ENCODE peak calls at places on chromosomes 4 and X, in five cellular contexts. L, I, M, W and H are unnamed samples.

GRCh38 chrX:110153900-110154299 is 151.0 kb downstream of the TMEM164 start:
- DNase-seq in W (no peak), M (no peak), L (no peak), I (no peak), H (no peak)

GRCh38 chrX:69229436-69229835 is 64.2 kb upstream of the PJA1 start:
- DNase-seq in W (no peak), I (no peak), L (no peak), M (no peak), H (no peak)

GRCh38 chr4:1693131-1693896 is 9.2 kb upstream of the FAM53A start:
- DNase-seq in I (peak), W (no peak), M (peak), L (peak), H (peak)

GRCh38 chr4:142414336-142414945 is 431.7 kb downstream of the INPP4B start:
- DNase-seq in L (no peak), W (no peak), I (no peak), M (no peak), H (no peak)

GRCh38 chr4:53818112-53818511 is 226.8 kb upstream of the LNX1 start:
- DNase-seq in L (no peak), I (no peak), M (no peak), W (no peak), H (no peak)

GRCh38 chr4:8030121-8030781 is 90.6 kb upstream of the AFAP1 start:
- DNase-seq in L (no peak), M (no peak), I (no peak), W (no peak), H (no peak)

GRCh38 chrX:18099745-18100144 is 120.9 kb downstream of the BEND2 start:
- DNase-seq in M (no peak), L (no peak), W (no peak), I (no peak), H (no peak)

GRCh38 chr4:13601060-13601459 is 26.5 kb downstream of the BOD1L1 start:
- DNase-seq in L (no peak), I (no peak), M (no peak), W (no peak), H (no peak)

GRCh38 chrX:139298437-139298836 is 232.1 kb upstream of the F9 start:
- DNase-seq in M (no peak), W (no peak), I (no peak), L (no peak), H (no peak)

GRCh38 chr4:172892300-172892699 is 276.3 kb upstream of the GALNT7 start:
- DNase-seq in L (no peak), I (peak), W (no peak), M (no peak), H (no peak)

GRCh38 chr4:2087170-2087569 is 28.0 kb downstream of the NAT8L start:
- DNase-seq in W (no peak), M (no peak), I (no peak), L (no peak), H (no peak)

GRCh38 chr4:174222266-174222872 is 61.1 kb downstream of the FBXO8 start:
- DNase-seq in W (no peak), L (no peak), I (peak), M (no peak), H (no peak)

GRCh38 chr4:126405369-126405982 is 1090.7 kb downstream of the FAT4 start:
- DNase-seq in M (no peak), I (peak), L (no peak), W (no peak), H (no peak)

GRCh38 chr4:76960014-76960413 is 10.5 kb downstream of the SEPTIN11 start:
- DNase-seq in L (no peak), M (no peak), I (no peak), W (no peak), H (no peak)

GRCh38 chr4:7565483-7565882 is 130.8 kb upstream of the PSAPL1 start:
- DNase-seq in W (no peak), I (no peak), L (no peak), M (no peak), H (no peak)

GRCh38 chr4:118112647-118113046 is 78.4 kb downstream of the NDST3 start:
- DNase-seq in M (no peak), I (no peak), L (no peak), W (no peak), H (no peak)

GRCh38 chr4:44326716-44327115 is 121.9 kb downstream of the KCTD8 start:
- DNase-seq in I (no peak), M (no peak), L (no peak), W (no peak), H (no peak)

GRCh38 chr4:23584024-23584423 is 305.8 kb downstream of the PPARGC1A start:
- DNase-seq in W (no peak), M (no peak), L (no peak), I (no peak), H (no peak)

GRCh38 chrX:87392369-87392768 is 125.2 kb upstream of the KLHL4 start:
- DNase-seq in I (no peak), M (no peak), W (no peak), L (no peak), H (no peak)

GRCh38 chrX:22124098-22124497 is 92.0 kb downstream of the PHEX start:
- DNase-seq in L (no peak), I (no peak), W (no peak), M (no peak), H (no peak)

GRCh38 chr4:6023766-6024165 is 5.5 kb upstream of the C4orf50 start:
- DNase-seq in L (no peak), W (no peak), M (no peak), I (no peak), H (no peak)

GRCh38 chr4:105457997-105458396 is 15.9 kb downstream of the PPA2 start:
- DNase-seq in L (no peak), M (no peak), I (no peak), W (no peak), H (no peak)

GRCh38 chrX:22666441-22666840 is 333.3 kb upstream of the DDX53 start:
- DNase-seq in M (no peak), W (no peak), I (peak), L (no peak), H (no peak)

GRCh38 chr4:34412233-34412632 is 1832.1 kb downstream of the ARAP2 start:
- DNase-seq in L (no peak), W (no peak), I (no peak), M (no peak), H (no peak)

GRCh38 chrX:54208531-54208930 is 25.5 kb upstream of the FAM120C start:
- DNase-seq in W (no peak), I (no peak), M (no peak), L (no peak), H (no peak)

GRCh38 chr4:10958226-10958856 is 273.8 kb upstream of the CLNK start:
- DNase-seq in W (no peak), I (no peak), L (no peak), M (no peak), H (no peak)

GRCh38 chr4:154208424-154208823 is 283.2 kb downstream of the DCHS2 start:
- DNase-seq in I (no peak), W (no peak), L (no peak), M (no peak), H (peak)

GRCh38 chr4:119106036-119107000 is 29.3 kb upstream of the MYOZ2 start:
- DNase-seq in L (no peak), W (no peak), M (no peak), I (no peak), H (no peak)

GRCh38 chr4:159267023-159267939 is 164.4 kb downstream of the RAPGEF2 start:
- DNase-seq in W (no peak), I (no peak), M (no peak), L (no peak), H (no peak)

GRCh38 chrX:133005038-133005437 is 46.6 kb upstream of the HS6ST2 start:
- DNase-seq in I (no peak), L (no peak), M (no peak), W (no peak), H (no peak)

GRCh38 chr4:147923854-147924253 is 192.0 kb downstream of the ARHGAP10 start:
- DNase-seq in L (no peak), W (no peak), I (no peak), M (no peak), H (no peak)

GRCh38 chr4:106358899-106359298 is 9.7 kb downstream of the GIMD1 start:
- DNase-seq in L (no peak), I (no peak), W (no peak), M (no peak), H (no peak)

GRCh38 chrX:37302569-37302968 is 46.6 kb upstream of the PRRG1 start:
- DNase-seq in M (no peak), L (no peak), I (no peak), W (no peak), H (no peak)

GRCh38 chrX:826448-826847 is 195.9 kb downstream of the SHOX start:
- DNase-seq in L (no peak), M (no peak), W (no peak), I (no peak), H (no peak)

GRCh38 chrX:41036668-41037326 is 48.4 kb upstream of the USP9X start:
- DNase-seq in M (no peak), L (no peak), I (peak), W (no peak), H (no peak)

GRCh38 chr4:48962636-48963035 is 23.4 kb upstream of the CWH43 start:
- DNase-seq in L (no peak), M (no peak), W (no peak), I (no peak), H (no peak)

GRCh38 chrX:56788229-56788628 is 59.2 kb downstream of the NBDY start:
- DNase-seq in W (peak), M (peak), L (peak), I (no peak), H (peak)

GRCh38 chrX:38798956-38799355 is 2.3 kb upstream of the MID1IP1 start:
- DNase-seq in M (no peak), W (no peak), I (no peak), L (no peak), H (no peak)

GRCh38 chrX:38799995-38800394 is 1.3 kb upstream of the MID1IP1 start:
- DNase-seq in I (peak), W (no peak), L (no peak), M (no peak), H (no peak)

GRCh38 chrX:38803609-38804480 is 2.6 kb downstream of the MID1IP1 start:
- DNase-seq in I (peak), W (peak), M (peak), L (peak), H (peak)

GRCh38 chrX:38803286-38803608 is 2.0 kb downstream of the MID1IP1 start:
- DNase-seq in W (no peak), L (no peak), M (no peak), I (no peak), H (no peak)

GRCh38 chrX:38800981-38801845 is at the start of gene MID1IP1:
- DNase-seq in I (peak), L (peak), W (peak), M (peak), H (peak)
- TF ChIP-seq POLR2A in I (no peak), L (peak), W (no peak), M (peak), H (no peak)

GRCh38 chr4:83910693-83911092 is 374.8 kb downstream of the GPAT3 start:
- DNase-seq in I (no peak), L (no peak), M (no peak), W (no peak), H (no peak)

GRCh38 chr4:83906561-83906960 is 370.7 kb downstream of the GPAT3 start:
- DNase-seq in L (no peak), W (no peak), I (no peak), M (no peak), H (no peak)

DNA sequence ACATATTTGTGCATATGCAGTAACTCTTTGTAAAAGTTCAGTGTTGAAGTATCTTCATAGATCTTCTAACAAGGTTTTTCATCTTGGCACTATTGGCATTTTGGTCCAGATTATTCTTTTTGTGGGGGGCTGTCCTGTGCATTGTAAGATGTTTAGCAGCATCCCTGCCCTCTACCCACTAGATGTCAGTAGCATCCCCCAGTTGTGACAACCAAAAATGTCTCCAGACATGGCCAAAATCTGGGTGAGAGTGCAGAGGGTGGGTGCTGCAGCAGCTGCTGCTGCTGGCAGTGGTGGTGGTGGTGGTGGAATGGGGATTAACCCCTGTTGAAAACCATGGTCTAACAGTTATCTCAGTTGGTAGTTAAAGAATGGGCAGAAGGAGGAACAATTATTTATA is 370.0 kb downstream of the GPAT3 start:
- DNase-seq in M (no peak), I (peak), L (no peak), W (no peak), H (no peak)
- TF ChIP-seq CTCF in M (no peak), I (no peak), L (no peak), W (no peak), H (no peak)

GRCh38 chr4:176319237-176319703 is 496 bp upstream of the SPCS3 start:
- DNase-seq in M (no peak), I (no peak), W (no peak), L (no peak), H (no peak)

GRCh38 chr4:176319704-176320339 is at the start of gene SPCS3:
- DNase-seq in L (peak), M (peak), I (peak), W (peak), H (peak)

GRCh38 chr4:176321589-176321988 is 1.8 kb downstream of the SPCS3 start:
- DNase-seq in L (no peak), W (no peak), I (no peak), M (no peak), H (no peak)

GRCh38 chr4:176320976-176321361 is 1.2 kb downstream of the SPCS3 start:
- DNase-seq in I (no peak), W (no peak), L (no peak), M (no peak), H (no peak)

DNA sequence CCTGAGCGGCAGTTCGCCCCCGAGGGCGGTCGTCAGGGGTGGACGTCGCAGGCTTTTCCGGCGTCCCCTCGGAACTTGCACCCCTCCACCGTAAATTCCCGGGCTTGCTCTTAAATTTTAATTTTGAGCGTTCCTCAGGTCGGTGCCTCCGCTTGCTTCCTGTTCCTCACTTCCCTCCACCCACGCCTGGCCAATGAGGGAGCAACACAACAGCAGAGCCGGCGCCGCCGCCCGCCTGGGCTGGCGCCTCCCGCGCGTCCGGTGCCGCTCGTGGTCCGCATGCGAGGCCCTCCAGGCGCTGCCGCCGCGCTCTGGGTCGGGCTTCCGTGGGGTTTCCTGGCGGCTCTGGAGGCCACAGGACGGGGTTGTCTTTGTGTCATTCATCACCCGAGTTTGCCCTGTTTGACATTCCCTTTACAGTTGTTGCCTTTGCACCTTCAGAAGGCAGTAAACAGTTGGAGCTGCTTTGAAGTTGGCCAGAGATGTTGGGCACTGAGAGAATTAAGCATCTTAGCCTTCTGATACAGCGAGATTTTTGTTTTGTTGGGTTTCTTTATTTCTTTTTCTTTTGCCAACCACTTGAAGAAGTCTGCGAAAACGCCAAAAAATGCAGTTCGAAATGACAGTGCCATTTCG is 692 bp downstream of the SPCS3 start:
- DNase-seq in L (peak), W (peak), M (peak), I (peak), H (peak)
- TF ChIP-seq POLR2A in L (peak), W (no peak), M (no peak), I (peak), H (no peak)

GRCh38 chr4:101044766-101045165 is 302.6 kb downstream of the PPP3CA start:
- DNase-seq in W (no peak), L (no peak), M (no peak), I (no peak), H (no peak)

GRCh38 chr4:101040776-101041175 is 306.6 kb downstream of the PPP3CA start:
- DNase-seq in L (no peak), M (no peak), W (no peak), I (no peak), H (no peak)

GRCh38 chr4:101039367-101039766 is 308.0 kb downstream of the PPP3CA start:
- DNase-seq in M (no peak), L (no peak), W (no peak), I (no peak), H (no peak)

GRCh38 chr4:101037938-101038413 is 309.4 kb downstream of the PPP3CA start:
- DNase-seq in L (no peak), M (no peak), W (no peak), I (no peak), H (no peak)

GRCh38 chr4:101042847-101043246 is 304.5 kb downstream of the PPP3CA start:
- DNase-seq in I (no peak), L (no peak), M (no peak), W (no peak), H (no peak)
- TF ChIP-seq CTCF in I (no peak), L (no peak), M (no peak), W (no peak), H (no peak)

DNA sequence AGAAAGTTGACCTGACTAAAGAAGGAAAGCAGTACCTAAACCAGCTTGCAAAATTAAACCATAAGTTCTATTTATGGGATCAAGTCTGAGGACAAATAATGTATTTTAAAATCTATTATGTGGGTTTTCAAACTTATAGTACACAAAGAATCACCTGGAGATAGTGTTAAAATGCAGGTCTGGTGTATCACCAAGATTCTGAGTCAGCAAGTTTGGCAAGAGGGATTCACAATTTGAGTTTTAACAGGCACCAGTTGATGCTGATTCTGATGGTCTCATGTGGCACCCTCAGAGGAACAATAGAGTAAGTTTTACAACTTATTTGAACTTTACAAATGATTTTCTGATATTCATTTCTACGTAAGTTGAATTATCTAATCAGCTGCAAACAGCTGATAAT is 9.1 kb upstream of the STATH start:
- DNase-seq in L (no peak), M (no peak), I (no peak), W (no peak), H (no peak)
- TF ChIP-seq POLR2A in L (no peak), M (no peak), I (no peak), W (no peak), H (no peak)

DNA sequence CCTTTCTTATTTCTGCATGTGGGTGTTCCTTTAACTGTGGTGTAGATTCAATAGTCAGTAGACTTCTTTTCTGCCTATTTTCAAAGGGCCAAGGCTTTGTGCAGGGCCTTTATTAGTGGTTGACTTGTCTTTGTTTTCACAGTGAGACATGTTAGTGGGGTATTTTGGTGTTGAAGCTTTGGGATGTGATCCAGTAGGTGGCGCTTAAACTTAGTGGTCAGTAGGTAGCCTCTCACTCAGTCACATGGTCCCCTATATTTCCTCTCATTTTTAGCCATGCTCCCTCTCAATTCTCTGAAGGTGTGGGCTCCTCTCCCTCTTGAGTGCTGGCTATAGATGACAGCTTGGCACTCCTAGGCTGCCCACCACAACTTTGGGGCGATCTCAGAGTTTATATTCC is 23.4 kb upstream of the SLC10A7 start:
- DNase-seq in L (no peak), W (no peak), M (no peak), I (peak), H (no peak)
- TF ChIP-seq CTCF in L (no peak), W (no peak), M (no peak), I (no peak), H (no peak)